ENCODE peak calls at places on chromosome 18, in nine cellular contexts. Z is stimulated activated CD4-positive, alpha-beta T cell treated with anti-CD3 and anti-CD28 coated beads, Interleukin-2, amount 100 ng/mL, for 24 hours; I is hypothalamus; K is left colon; N is stimulated activated CD8-positive, alpha-beta memory T cell treated with anti-CD3 and anti-CD28 coated beads, Interleukin-7, amount 100 ng/mL, for 48 hours; W is GM04504; X is posterior cingulate gyrus; B is Caki2; Y is NCI-H1092. A is an unnamed sample.

GRCh38 chr18:41484069-41484468 is 471.0 kb upstream of the PIK3C3 start:
- DNase-seq in Z (no peak), I (no peak), K (no peak), N (no peak), W (no peak), X (no peak), B (no peak), Y (no peak), A (no peak)

GRCh38 chr18:22999212-22999611 is 66.1 kb downstream of the RBBP8 start:
- DNase-seq in Z (no peak), I (no peak), K (no peak), N (no peak), W (no peak), X (no peak), B (no peak), Y (no peak), A (no peak)

GRCh38 chr18:80252136-80252535 is 4.8 kb upstream of the PARD6G start:
- DNase-seq in Z (no peak), I (no peak), K (no peak), N (no peak), W (peak; percentile 29), X (no peak), B (no peak), Y (no peak), A (no peak)

GRCh38 chr18:12744103-12744502 is 41.3 kb downstream of the PSMG2 start:
- DNase-seq in Z (no peak), I (no peak), K (no peak), N (no peak), W (peak; percentile 43), X (no peak), B (peak; percentile 44), Y (peak; percentile 3), A (peak; percentile 51)

GRCh38 chr18:57737661-57738060 is 65.5 kb downstream of the ATP8B1 start:
- DNase-seq in Z (no peak), I (no peak), K (peak; percentile 31), N (no peak), W (peak; percentile 94), X (peak; percentile 54), B (peak; percentile 45), Y (no peak), A (no peak)

GRCh38 chr18:13618760-13619438 is 107.5 kb downstream of the FAM210A start:
- DNase-seq in Z (no peak), I (no peak), K (no peak), N (no peak), W (no peak), X (no peak), B (no peak), Y (no peak), A (no peak)

GRCh38 chr18:10213526-10213925 is 240.9 kb upstream of the APCDD1 start:
- DNase-seq in Z (no peak), I (no peak), K (no peak), N (no peak), W (no peak), X (no peak), B (no peak), Y (no peak), A (no peak)

GRCh38 chr18:79260023-79260422 is 135.7 kb upstream of the NFATC1 start:
- DNase-seq in Z (no peak), I (no peak), K (no peak), N (no peak), W (no peak), X (no peak), B (no peak), Y (no peak), A (no peak)

GRCh38 chr18:44079602-44080001 is 601.1 kb upstream of the SETBP1 start:
- DNase-seq in Z (no peak), I (no peak), K (no peak), N (no peak), W (no peak), X (no peak), B (peak; percentile 66), Y (no peak), A (no peak)

GRCh38 chr18:48641981-48642380 is 103.2 kb downstream of the CTIF start:
- DNase-seq in Z (no peak), I (no peak), K (no peak), N (no peak), W (no peak), X (no peak), B (no peak), Y (no peak), A (no peak)

GRCh38 chr18:14971461-14972185 is 223.7 kb downstream of the ANKRD30B start:
- DNase-seq in Z (no peak), I (no peak), K (no peak), N (no peak), W (peak; percentile 37), X (no peak), B (peak; percentile 61), Y (no peak), A (peak; percentile 52)

GRCh38 chr18:43543236-43543635 is 265.9 kb upstream of the SYT4 start:
- DNase-seq in Z (no peak), I (no peak), K (no peak), N (no peak), W (no peak), X (no peak), B (no peak), Y (no peak), A (no peak)

GRCh38 chr18:69999671-70000070 is 52.0 kb upstream of the CD226 start:
- DNase-seq in Z (no peak), I (no peak), K (no peak), N (no peak), W (no peak), X (no peak), B (no peak), Y (no peak), A (no peak)

GRCh38 chr18:55458456-55459238 is 129.3 kb downstream of the TCF4 start:
- DNase-seq in Z (no peak), I (peak; percentile 15), K (no peak), N (no peak), W (no peak), X (no peak), B (no peak), Y (no peak), A (no peak)

GRCh38 chr18:72104851-72105250 is 439.3 kb downstream of the CBLN2 start:
- DNase-seq in Z (no peak), I (no peak), K (no peak), N (no peak), W (no peak), X (no peak), B (no peak), Y (no peak), A (no peak)

GRCh38 chr18:77063256-77063655 is 69.3 kb downstream of the MBP start:
- DNase-seq in Z (peak; percentile 74), I (no peak), K (peak; percentile 59), N (peak; percentile 78), W (no peak), X (no peak), B (no peak), Y (no peak), A (no peak)

GRCh38 chr18:26436176-26437031 is 111.9 kb downstream of the KCTD1 start:
- DNase-seq in Z (no peak), I (no peak), K (no peak), N (no peak), W (peak; percentile 50), X (no peak), B (peak; percentile 41), Y (no peak), A (peak; percentile 15)

GRCh38 chr18:59742325-59743111 is 45.3 kb upstream of the CCBE1 start:
- DNase-seq in Z (no peak), I (no peak), K (no peak), N (no peak), W (peak; percentile 83), X (no peak), B (no peak), Y (no peak), A (no peak)

GRCh38 chr18:36207326-36207725 is 20.0 kb downstream of the MOCOS start:
- DNase-seq in Z (no peak), I (no peak), K (no peak), N (no peak), W (no peak), X (no peak), B (no peak), Y (no peak), A (no peak)

GRCh38 chr18:75478996-75479870 is 51.7 kb upstream of the SMIM21 start:
- DNase-seq in Z (no peak), I (no peak), K (no peak), N (no peak), W (no peak), X (no peak), B (peak; percentile 28), Y (peak; percentile 30), A (peak; percentile 39)

GRCh38 chr18:42742976-42743755 is 372.3 kb downstream of the RIT2 start:
- DNase-seq in Z (no peak), I (no peak), K (no peak), N (no peak), W (no peak), X (no peak), B (no peak), Y (no peak), A (no peak)

GRCh38 chr18:43279015-43279758 is 1.9 kb upstream of the SYT4 start:
- DNase-seq in Z (no peak), I (no peak), K (no peak), N (no peak), W (no peak), X (peak; percentile 21), B (peak; percentile 11), Y (peak; percentile 74), A (no peak)

GRCh38 chr18:48539406-48540328 is 836 bp downstream of the CTIF start:
- DNase-seq in Z (peak; percentile 28), I (peak; percentile 74), K (peak; percentile 49), N (no peak), W (no peak), X (peak; percentile 50), B (peak; percentile 13), Y (peak; percentile 57), A (no peak)

GRCh38 chr18:61946449-61946848 is 53.6 kb upstream of the RNF152 start:
- DNase-seq in Z (no peak), I (no peak), K (no peak), N (no peak), W (no peak), X (no peak), B (no peak), Y (no peak), A (no peak)

GRCh38 chr18:62396381-62396780 is 71.3 kb downstream of the TNFRSF11A start:
- DNase-seq in Z (no peak), I (no peak), K (no peak), N (no peak), W (no peak), X (no peak), B (no peak), Y (no peak), A (no peak)

GRCh38 chr18:52200406-52200805 is 139.6 kb upstream of the DCC start:
- DNase-seq in Z (no peak), I (no peak), K (no peak), N (no peak), W (no peak), X (no peak), B (no peak), Y (no peak), A (no peak)

GRCh38 chr18:45993441-45993840 is 26.3 kb upstream of the EPG5 start:
- DNase-seq in Z (no peak), I (no peak), K (no peak), N (no peak), W (peak; percentile 44), X (no peak), B (peak; percentile 33), Y (no peak), A (peak; percentile 61)

GRCh38 chr18:61896767-61897166 is 4.0 kb upstream of the RNF152 start:
- DNase-seq in Z (no peak), I (no peak), K (no peak), N (no peak), W (peak; percentile 69), X (no peak), B (peak; percentile 31), Y (no peak), A (no peak)

GRCh38 chr18:48819781-48820482 is 130.8 kb downstream of the SMAD7 start:
- DNase-seq in Z (no peak), I (no peak), K (peak; percentile 2), N (no peak), W (no peak), X (no peak), B (no peak), Y (no peak), A (no peak)

GRCh38 chr18:23377669-23378469 is 75.2 kb upstream of the RIOK3 start:
- DNase-seq in Z (no peak), I (no peak), K (no peak), N (no peak), W (peak; percentile 59), X (no peak), B (peak; percentile 64), Y (no peak), A (peak; percentile 42)

GRCh38 chr18:10116574-10116973 is 202.8 kb downstream of the VAPA start:
- DNase-seq in Z (no peak), I (no peak), K (no peak), N (no peak), W (no peak), X (no peak), B (no peak), Y (no peak), A (no peak)